ENCODE peak calls at places on chromosomes 5 and 9, in ten cellular contexts. H is ascending aorta; M is neural progenitor cell; F is CD4-positive, alpha-beta T cell; Z is K562; I is ovary; Y is Peyer's patch; K is body of pancreas; B is PC-9; L is heart left ventricle. R is an unnamed sample.

GRCh38 chr9:80501635-80502034 is 929.9 kb downstream of the TLE4 start:
- DNase-seq in F (no peak), H (no peak), K (no peak), Z (no peak), M (no peak), I (no peak), L (no peak), B (no peak), Y (no peak), R (no peak)

GRCh38 chr9:682633-683508 is 158.6 kb upstream of the DMRT1 start:
- DNase-seq in H (no peak), Z (no peak), I (no peak), L (no peak), K (peak), Y (no peak), F (no peak), M (peak), B (no peak), R (no peak)

GRCh38 chr5:58318468-58318867 is 141.4 kb downstream of the PLK2 start:
- DNase-seq in I (no peak), F (no peak), M (no peak), H (no peak), B (no peak), L (no peak), K (no peak), Z (no peak), Y (no peak), R (no peak)

GRCh38 chr9:76638001-76638400 is 126.2 kb upstream of the PCA3 start:
- DNase-seq in K (no peak), M (no peak), Y (no peak), L (no peak), H (no peak), I (no peak), Z (no peak), B (no peak), F (no peak), R (no peak)

GRCh38 chr5:179913461-179913860 is 5.8 kb upstream of the TBC1D9B start:
- DNase-seq in I (no peak), B (no peak), Y (no peak), L (no peak), Z (no peak), M (no peak), H (no peak), K (no peak), F (no peak), R (no peak)

GRCh38 chr5:149053027-149053705 is 9.7 kb downstream of the SH3TC2 start:
- DNase-seq in B (peak), M (peak), K (no peak), L (no peak), Z (no peak), H (no peak), F (no peak), I (no peak), Y (no peak), R (no peak)

GRCh38 chr5:40687316-40687715 is 7.6 kb downstream of the PTGER4 start:
- DNase-seq in F (no peak), I (no peak), K (no peak), B (no peak), H (no peak), Z (no peak), Y (no peak), M (no peak), L (no peak), R (no peak)

GRCh38 chr5:170097934-170098333 is 7.8 kb upstream of the FOXI1 start:
- DNase-seq in M (no peak), I (no peak), Z (no peak), K (no peak), B (no peak), H (no peak), F (no peak), L (peak), Y (no peak), R (peak)

GRCh38 chr5:151073280-151073679 is 7.6 kb downstream of the TNIP1 start:
- DNase-seq in L (no peak), F (no peak), M (no peak), K (no peak), Z (no peak), I (no peak), H (no peak), B (no peak), Y (no peak), R (no peak)

GRCh38 chr5:173443971-173444370 is 115.8 kb upstream of the STC2 start:
- DNase-seq in Y (no peak), L (no peak), Z (no peak), I (no peak), F (no peak), H (no peak), K (no peak), M (no peak), B (no peak), R (no peak)

GRCh38 chr5:26649000-26649399 is 389.4 kb downstream of the CDH9 start:
- DNase-seq in Y (no peak), I (no peak), K (no peak), L (no peak), Z (no peak), H (no peak), F (no peak), B (no peak), M (no peak), R (no peak)

GRCh38 chr5:72817639-72818266 is 1.3 kb downstream of the TNPO1 start:
- DNase-seq in Y (no peak), H (no peak), F (no peak), L (no peak), M (no peak), B (no peak), I (no peak), Z (no peak), K (no peak), R (no peak)
- H3K27ac ChIP-seq in Y (peak), H (peak), F (no peak), L (peak), M (peak), B (peak), I (peak), Z (no peak), K (peak), R (no peak)

GRCh38 chr5:127004721-127005120 is 25.6 kb downstream of the MARCHF3 start:
- DNase-seq in B (no peak), M (no peak), K (no peak), I (no peak), F (no peak), Y (no peak), Z (no peak), H (no peak), L (no peak), R (no peak)

GRCh38 chr5:127006711-127007110 is 23.6 kb downstream of the MARCHF3 start:
- DNase-seq in M (no peak), Z (no peak), H (no peak), B (no peak), I (no peak), K (no peak), Y (no peak), L (no peak), F (no peak), R (no peak)

GRCh38 chr5:127008300-127008975 is 21.9 kb downstream of the MARCHF3 start:
- DNase-seq in I (no peak), B (no peak), M (no peak), Y (no peak), K (no peak), L (peak), H (no peak), F (no peak), Z (no peak), R (no peak)

GRCh38 chr5:127009784-127010183 is 20.6 kb downstream of the MARCHF3 start:
- DNase-seq in Z (no peak), M (no peak), Y (no peak), H (no peak), K (no peak), F (no peak), B (no peak), I (no peak), L (no peak), R (no peak)

GRCh38 chr5:127007522-127007921 is 22.8 kb downstream of the MARCHF3 start:
- DNase-seq in H (no peak), K (no peak), F (no peak), I (no peak), B (no peak), M (no peak), Z (no peak), Y (no peak), L (no peak), R (no peak)
- H3K27ac ChIP-seq in H (no peak), K (no peak), F (no peak), I (no peak), B (no peak), M (no peak), Z (no peak), Y (no peak), L (no peak), R (no peak)

DNA sequence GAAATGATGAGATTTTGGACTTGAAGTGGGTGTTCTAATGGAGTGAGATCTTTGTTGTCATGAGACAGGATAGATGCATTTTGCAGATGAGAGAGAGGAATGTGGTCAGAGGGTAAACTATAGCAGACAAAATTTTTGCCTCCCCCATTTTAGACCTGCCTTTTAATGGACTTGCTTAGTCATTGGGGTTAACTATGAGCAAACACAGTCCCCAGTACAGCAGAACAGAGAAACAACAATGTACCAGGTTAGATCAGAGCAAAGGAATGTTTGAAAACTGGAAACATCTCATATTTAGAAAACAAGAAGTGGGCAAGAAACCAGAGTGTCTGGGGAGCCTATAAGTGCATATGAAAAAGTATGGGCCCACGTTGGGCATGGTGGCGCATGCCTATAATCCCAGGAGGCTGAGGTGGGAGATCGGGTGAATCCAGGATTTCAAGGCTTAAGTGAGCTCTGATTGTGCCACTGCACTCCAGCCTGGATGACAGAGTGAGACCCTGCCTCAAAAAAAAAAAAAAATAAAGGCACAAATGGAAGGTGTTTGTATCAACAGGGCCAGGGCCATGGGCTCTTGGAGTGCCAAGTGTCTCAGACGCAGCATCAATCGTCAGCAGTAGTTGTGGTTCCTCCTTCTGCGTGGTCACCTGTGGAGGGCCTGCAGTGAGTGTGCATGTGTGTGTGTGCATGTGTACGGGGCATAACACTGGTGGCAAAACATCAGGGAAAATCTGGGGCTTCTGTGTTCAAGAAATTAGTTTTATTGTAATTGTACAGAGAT is 214.4 kb upstream of the S1PR3 start:
- DNase-seq in Z (peak), F (no peak), L (no peak), K (no peak), H (no peak), M (no peak), B (peak), I (no peak), Y (no peak), R (no peak)
- H3K27ac ChIP-seq in Z (peak), F (no peak), L (peak), K (no peak), H (no peak), M (peak), B (peak), I (no peak), Y (no peak), R (no peak)

GRCh38 chr9:91536211-91536691 is 112.6 kb upstream of the NFIL3 start:
- DNase-seq in K (no peak), M (no peak), L (no peak), H (no peak), Y (no peak), B (peak), F (no peak), Z (no peak), I (no peak), R (no peak)
- H3K27ac ChIP-seq in K (no peak), M (no peak), L (no peak), H (no peak), Y (no peak), B (peak), F (no peak), Z (no peak), I (no peak), R (no peak)

GRCh38 chr5:68319316-68320093 is 103.9 kb downstream of the PIK3R1 start:
- DNase-seq in M (no peak), Z (no peak), I (no peak), L (no peak), K (no peak), Y (no peak), F (no peak), H (no peak), B (peak), R (no peak)
- H3K27ac ChIP-seq in M (no peak), Z (no peak), I (no peak), L (no peak), K (no peak), Y (no peak), F (no peak), H (no peak), B (peak), R (no peak)

GRCh38 chr5:160651682-160652645 is 200.0 kb downstream of the ATP10B start:
- DNase-seq in H (no peak), B (no peak), Y (no peak), I (no peak), Z (no peak), K (no peak), L (no peak), M (no peak), F (no peak), R (no peak)
- H3K27ac ChIP-seq in H (no peak), B (no peak), Y (no peak), I (no peak), Z (no peak), K (peak), L (no peak), M (no peak), F (no peak), R (no peak)

DNA sequence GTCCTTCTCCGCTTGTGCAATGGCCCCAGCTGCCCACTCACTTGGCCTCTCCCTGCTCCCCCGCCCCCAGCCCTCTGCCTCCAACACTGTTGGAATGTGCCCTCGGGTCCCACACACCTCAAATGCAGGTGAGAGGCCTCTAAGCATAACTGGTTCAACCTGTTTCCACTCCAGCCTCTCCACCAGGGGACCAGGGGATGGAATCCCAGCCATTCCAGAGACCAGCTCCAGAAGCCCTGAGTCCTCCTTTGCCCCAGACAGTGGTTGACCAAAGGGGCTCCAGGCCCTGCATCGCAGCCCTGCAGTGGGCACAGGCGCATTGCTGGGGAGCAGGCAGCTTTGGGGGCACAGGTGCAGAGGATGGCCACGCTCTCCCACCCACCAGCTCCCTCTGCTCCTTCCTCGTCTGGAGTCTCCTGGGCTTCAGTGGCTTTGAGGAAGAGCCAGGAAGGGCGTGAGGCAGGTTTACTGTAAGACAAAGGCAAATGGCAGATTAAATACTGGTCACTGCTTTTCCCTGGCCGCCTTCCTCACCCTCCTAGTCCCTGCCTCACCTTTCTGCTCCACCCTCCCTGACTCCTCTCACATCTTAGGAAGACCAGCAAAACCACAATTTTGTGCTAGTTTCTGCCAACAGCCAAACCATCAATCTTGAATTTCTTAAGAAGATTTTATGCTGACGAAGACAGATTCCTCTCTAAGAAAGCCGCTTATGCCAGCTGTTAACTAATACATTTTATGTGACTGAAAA is 29.1 kb upstream of the IRX2 start:
- DNase-seq in Z (no peak), M (no peak), B (peak), H (no peak), F (no peak), Y (no peak), K (no peak), L (no peak), I (no peak), R (no peak)
- H3K27ac ChIP-seq in Z (no peak), M (no peak), B (peak), H (no peak), F (no peak), Y (no peak), K (no peak), L (no peak), I (no peak), R (no peak)

GRCh38 chr9:15078345-15078744 is 168.1 kb upstream of the FREM1 start:
- DNase-seq in L (no peak), F (no peak), K (no peak), I (no peak), M (no peak), Y (no peak), Z (no peak), B (no peak), H (no peak), R (no peak)

GRCh38 chr9:15081021-15081753 is 171.0 kb upstream of the FREM1 start:
- DNase-seq in Z (no peak), F (no peak), H (no peak), M (no peak), Y (no peak), L (no peak), I (no peak), K (peak), B (no peak), R (no peak)

GRCh38 chr9:15080401-15080800 is 170.2 kb upstream of the FREM1 start:
- DNase-seq in H (no peak), L (no peak), K (no peak), B (no peak), Y (no peak), F (no peak), Z (no peak), M (no peak), I (no peak), R (no peak)

GRCh38 chr9:15079989-15080388 is 169.8 kb upstream of the FREM1 start:
- DNase-seq in B (no peak), F (no peak), I (no peak), M (no peak), Z (no peak), Y (no peak), L (no peak), K (no peak), H (no peak), R (no peak)
- H3K27ac ChIP-seq in B (no peak), F (no peak), I (no peak), M (no peak), Z (no peak), Y (no peak), L (no peak), K (no peak), H (no peak), R (no peak)

GRCh38 chr5:77065256-77065655 is 21.8 kb downstream of the ZBED3 start:
- DNase-seq in M (no peak), Z (no peak), I (no peak), K (no peak), F (no peak), Y (no peak), B (no peak), L (no peak), H (no peak), R (no peak)

GRCh38 chr5:77064040-77064439 is 23.0 kb downstream of the ZBED3 start:
- DNase-seq in F (no peak), M (no peak), H (no peak), B (no peak), L (no peak), K (no peak), Z (no peak), Y (no peak), I (no peak), R (no peak)

GRCh38 chr5:77066191-77066590 is 20.9 kb downstream of the ZBED3 start:
- DNase-seq in H (no peak), Z (no peak), M (no peak), L (no peak), I (no peak), B (no peak), K (no peak), F (no peak), Y (no peak), R (no peak)

GRCh38 chr5:77066823-77067442 is 20.2 kb downstream of the ZBED3 start:
- DNase-seq in F (no peak), Y (no peak), L (no peak), K (no peak), H (no peak), Z (no peak), I (no peak), M (no peak), B (no peak), R (no peak)
- H3K27ac ChIP-seq in F (no peak), Y (no peak), L (no peak), K (no peak), H (no peak), Z (no peak), I (no peak), M (no peak), B (no peak), R (no peak)